ENCODE peak calls at places on chromosomes 4 and X, in four cellular contexts. F is upper lobe of left lung, B is testis, Q is esophagus muscularis mucosa. V is an unnamed sample.

GRCh38 chr4:109745830-109746229 is 16.0 kb upstream of the PLA2G12A start:
- DNase-seq in B (no peak), Q (no peak), F (no peak), V (no peak)

GRCh38 chr4:168585168-168586091 is 88.6 kb downstream of the PALLD start:
- DNase-seq in F (peak), Q (no peak), B (peak), V (peak)

GRCh38 chr4:163380703-163381102 is 37.0 kb downstream of the NPY5R start:
- DNase-seq in Q (no peak), B (no peak), F (no peak), V (no peak)

GRCh38 chr4:112172180-112172579 is 26.9 kb downstream of the FAM241A start:
- DNase-seq in F (no peak), Q (no peak), B (no peak), V (no peak)

GRCh38 chrX:9525511-9526248 is 60.8 kb downstream of the TBL1X start:
- DNase-seq in B (no peak), F (no peak), Q (no peak), V (no peak)

GRCh38 chr4:124974163-124974562 is 261.6 kb upstream of the ANKRD50 start:
- DNase-seq in B (no peak), F (no peak), Q (no peak), V (no peak)

GRCh38 chr4:88244821-88245579 is 39.4 kb downstream of the PPM1K start:
- DNase-seq in Q (no peak), B (no peak), F (no peak), V (no peak)

GRCh38 chr4:93359609-93360008 is 468.9 kb upstream of the ATOH1 start:
- DNase-seq in Q (no peak), F (no peak), B (no peak), V (no peak)

GRCh38 chr4:109803924-109804571 is 2.2 kb upstream of the CFI start:
- DNase-seq in F (peak), B (peak), Q (no peak), V (no peak)

GRCh38 chrX:138754861-138755260 is 43.3 kb upstream of the FGF13 start:
- DNase-seq in B (no peak), Q (no peak), F (no peak), V (no peak)

GRCh38 chr4:124409044-124409443 is 303.5 kb downstream of the ANKRD50 start:
- DNase-seq in B (no peak), Q (no peak), F (no peak), V (no peak)

GRCh38 chr4:21765810-21766407 is 182.7 kb downstream of the KCNIP4 start:
- DNase-seq in F (no peak), B (peak), Q (no peak), V (no peak)

GRCh38 chrX:129091097-129091496 is 432.2 kb downstream of the SMARCA1 start:
- DNase-seq in F (no peak), Q (no peak), B (no peak), V (no peak)

GRCh38 chr4:142267101-142267500 is 579.0 kb downstream of the INPP4B start:
- DNase-seq in F (no peak), B (no peak), Q (no peak), V (no peak)

GRCh38 chrX:154401045-154401799 is 3.0 kb downstream of the RPL10 start:
- DNase-seq in F (no peak), Q (no peak), B (no peak), V (no peak)

GRCh38 chrX:1449581-1450149 is 3.0 kb downstream of the ASMTL start:
- DNase-seq in F (no peak), B (no peak), Q (peak), V (no peak)

GRCh38 chrX:133985164-133986007 is at the start of gene GPC3:
- DNase-seq in F (no peak), B (peak), Q (no peak), V (peak)

GRCh38 chr4:32700838-32701237 is 1980.7 kb downstream of the PCDH7 start:
- DNase-seq in Q (no peak), B (no peak), F (no peak), V (no peak)

GRCh38 chr4:43316813-43317212 is 424.3 kb downstream of the GRXCR1 start:
- DNase-seq in F (no peak), Q (no peak), B (peak), V (no peak)

GRCh38 chr4:56821394-56822263 is at the start of gene SPINK2:
- DNase-seq in F (peak), Q (no peak), B (peak), V (peak)

GRCh38 chr4:106095408-106095807 is 200.1 kb downstream of the NPNT start:
- DNase-seq in Q (no peak), B (no peak), F (no peak), V (no peak)

GRCh38 chrX:43560247-43560946 is 95.7 kb upstream of the MAOA start:
- DNase-seq in B (no peak), Q (no peak), F (no peak), V (no peak)

GRCh38 chr4:83196936-83197335 is 82.4 kb upstream of the PLAC8 start:
- DNase-seq in B (no peak), Q (no peak), F (no peak), V (no peak)

GRCh38 chr4:168724960-168725359 is 228.1 kb downstream of the PALLD start:
- DNase-seq in F (no peak), Q (no peak), B (no peak), V (no peak)

GRCh38 chr4:64727960-64728359 is 318.7 kb upstream of the TECRL start:
- DNase-seq in B (no peak), Q (no peak), F (no peak), V (no peak)

GRCh38 chr4:95255396-95256107 is 293.2 kb downstream of the UNC5C start:
- DNase-seq in Q (no peak), F (no peak), B (peak), V (no peak)

DNA sequence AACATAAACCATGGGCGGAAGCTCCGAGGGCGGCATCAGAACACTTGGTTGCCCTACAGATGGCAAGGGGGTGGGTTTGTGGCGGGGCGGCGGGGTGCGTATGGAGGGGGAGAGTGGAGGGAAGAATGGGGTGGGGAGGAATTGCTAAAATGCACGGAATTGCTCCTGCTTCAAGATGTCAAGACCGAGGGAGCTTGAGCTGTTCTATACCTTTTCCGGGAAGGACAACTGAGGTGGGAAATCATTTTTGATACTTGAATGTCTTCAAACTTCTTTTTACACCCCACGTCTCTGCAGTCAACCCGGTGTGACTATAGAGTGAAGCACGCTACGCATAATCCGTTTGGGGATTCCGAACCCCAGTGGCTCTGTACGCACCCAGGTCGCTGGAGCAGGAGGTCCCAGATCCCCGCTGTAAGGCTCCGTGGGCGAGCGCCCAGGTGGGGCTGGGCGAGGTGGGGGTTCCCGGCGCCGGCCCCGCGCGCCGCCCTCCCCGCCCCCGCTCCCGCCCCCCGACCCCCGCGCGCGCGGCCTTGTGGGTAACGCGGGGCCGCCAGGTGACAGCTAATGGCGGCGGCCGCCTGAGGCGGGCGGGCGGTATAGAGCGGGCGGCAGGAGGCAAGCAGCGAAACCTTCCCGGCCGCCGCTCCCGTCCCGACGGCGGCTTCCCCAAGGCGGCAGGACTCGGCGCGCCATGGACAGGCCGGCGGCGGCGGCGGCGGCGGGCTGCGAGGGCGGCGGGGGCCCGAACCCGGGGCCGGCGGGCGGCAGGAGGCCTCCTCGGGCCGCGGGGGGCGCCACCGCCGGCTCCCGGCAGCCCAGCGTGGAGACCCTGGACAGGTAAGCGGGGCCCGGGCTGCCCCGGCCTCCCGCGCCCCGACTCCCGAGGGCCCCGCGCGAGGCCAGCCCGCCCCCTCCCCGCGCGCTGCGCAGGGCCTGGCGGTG is at the start of gene MTMR1:
- DNase-seq in Q (no peak), F (peak), B (peak), V (peak)
- TF ChIP-seq POLR2A in Q (no peak), F (no peak), B (no peak), V (no peak)

GRCh38 chrX:151973262-151973661 is 1.2 kb downstream of the GABRE start:
- DNase-seq in F (no peak), B (no peak), Q (no peak), V (no peak)
- H3K4me3 ChIP-seq in F (peak), B (no peak), Q (peak), V (no peak)

GRCh38 chr4:128604840-128605239 is 204.7 kb upstream of the JADE1 start:
- DNase-seq in F (no peak), B (no peak), Q (no peak), V (no peak)

GRCh38 chr4:128604204-128604603 is 205.3 kb upstream of the JADE1 start:
- DNase-seq in F (no peak), B (no peak), Q (no peak), V (no peak)

GRCh38 chr4:128600410-128600809 is 209.1 kb upstream of the JADE1 start:
- DNase-seq in Q (no peak), B (peak), F (peak), V (no peak)

GRCh38 chr4:128601992-128602695 is 207.4 kb upstream of the JADE1 start:
- DNase-seq in F (no peak), B (peak), Q (no peak), V (no peak)

GRCh38 chr4:128600996-128601857 is 208.3 kb upstream of the JADE1 start:
- DNase-seq in Q (no peak), F (peak), B (peak), V (no peak)
- H3K27ac ChIP-seq in Q (peak), F (peak), B (no peak), V (no peak)

DNA sequence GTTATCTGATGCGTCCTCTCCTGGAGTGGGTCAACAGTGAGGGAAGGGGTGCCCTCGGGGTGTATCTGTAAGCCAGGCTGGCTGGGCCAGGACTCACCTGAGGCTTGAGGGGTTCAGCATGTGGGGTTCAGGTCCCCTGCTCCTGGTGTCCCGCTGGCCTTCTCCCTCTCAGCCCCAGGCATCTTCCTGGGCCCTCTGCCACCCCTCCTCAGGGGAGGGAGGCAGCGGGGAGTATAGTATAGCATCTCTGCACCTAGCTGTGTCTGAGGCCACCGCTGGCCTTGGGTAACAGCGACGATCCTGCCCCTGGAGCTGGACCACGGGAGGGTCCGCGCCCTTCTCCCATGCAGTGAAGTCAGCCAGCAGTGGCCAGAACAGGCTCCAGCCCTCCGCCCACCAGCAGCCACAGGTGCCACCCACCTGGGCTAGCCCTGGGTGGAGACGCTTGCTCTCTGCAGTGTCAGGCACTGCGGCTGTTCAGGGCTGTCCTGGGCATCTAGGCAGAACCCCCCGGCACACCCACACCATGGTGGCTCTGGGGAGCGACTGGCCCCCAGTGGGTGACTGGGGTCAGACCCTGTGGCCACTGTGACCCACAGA is 110.7 kb upstream of the NKX1-1 start:
- DNase-seq in F (no peak), B (no peak), Q (no peak), V (no peak)
- TF ChIP-seq POLR2A in F (no peak), B (no peak), Q (no peak), V (no peak)

DNA sequence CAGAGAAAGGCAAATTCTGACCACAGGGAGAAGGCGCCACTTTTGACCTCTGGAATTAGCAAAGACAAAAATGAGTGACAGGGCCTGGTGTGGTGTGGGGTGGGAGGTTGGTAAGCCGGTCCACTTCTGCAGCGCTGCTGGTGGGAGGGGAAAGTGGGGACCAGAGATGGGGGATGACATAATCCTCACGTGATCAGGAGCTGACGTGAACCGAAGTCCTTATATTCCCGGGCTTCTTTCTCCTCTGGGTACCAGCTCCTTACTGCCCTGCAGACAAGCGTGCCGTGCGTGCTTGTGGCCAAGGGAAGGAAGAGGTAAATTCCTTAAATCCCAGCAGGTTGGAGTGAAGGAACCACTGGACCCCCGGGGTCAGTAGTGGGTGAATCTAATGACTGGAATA is at the start of gene TCEAL7:
- DNase-seq in F (no peak), Q (no peak), B (peak), V (no peak)
- H3K4me3 ChIP-seq in F (peak), Q (peak), B (peak), V (no peak)

DNA sequence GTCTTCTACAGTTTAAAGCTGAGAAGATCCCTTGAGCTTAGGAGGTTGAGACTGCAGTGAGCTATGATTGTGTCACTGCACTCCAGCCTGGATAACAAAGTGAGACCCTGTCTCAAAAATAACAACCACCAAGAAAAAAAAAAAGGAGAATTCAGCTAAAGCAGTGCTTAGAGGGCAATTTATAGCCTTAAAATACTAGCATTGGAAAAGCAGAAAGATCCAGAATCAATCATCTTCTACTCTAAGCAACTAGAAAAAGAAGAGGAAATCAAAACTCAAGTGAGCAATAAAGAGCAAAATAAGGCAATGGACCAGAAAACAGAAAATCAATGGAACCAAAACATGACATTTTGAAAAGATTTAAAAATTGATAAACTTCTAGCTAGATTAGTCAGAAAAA is 639 bp upstream of the PI4K2B start:
- DNase-seq in B (no peak), Q (no peak), F (no peak), V (no peak)
- H3K27ac ChIP-seq in B (no peak), Q (peak), F (no peak), V (peak)